ENCODE peak calls at places on chromosomes 5 and 9, in ten cellular contexts. T, K, O, X, R, G, Y, W, P and E are unnamed samples.

GRCh38 chr5:7802855-7803254 is 48.1 kb downstream of the CFAP90 start:
- DNase-seq in T (no peak), K (no peak), O (no peak), X (no peak), R (no peak), G (no peak), Y (peak), W (no peak), P (no peak), E (no peak)

GRCh38 chr5:151183451-151184245 is 26.1 kb upstream of the ANXA6 start:
- DNase-seq in T (no peak), K (no peak), O (peak), X (no peak), R (no peak), G (no peak), Y (no peak), W (no peak), P (peak), E (no peak)

GRCh38 chr9:135565636-135566035 is 4.1 kb downstream of the PAEP start:
- DNase-seq in T (no peak), K (no peak), O (no peak), X (no peak), R (no peak), G (no peak), Y (no peak), W (no peak), P (no peak), E (no peak)

GRCh38 chr5:10602031-10602806 is 38.3 kb downstream of the ANKRD33B start:
- DNase-seq in T (no peak), K (no peak), O (no peak), X (no peak), R (no peak), G (no peak), Y (no peak), W (no peak), P (no peak), E (no peak)

GRCh38 chr9:34573599-34574325 is 15.8 kb downstream of the CNTFR start:
- DNase-seq in T (no peak), K (no peak), O (no peak), X (no peak), R (no peak), G (no peak), Y (no peak), W (no peak), P (no peak), E (no peak)

GRCh38 chr9:125683486-125683885 is 23.5 kb downstream of the MAPKAP1 start:
- DNase-seq in T (no peak), K (no peak), O (no peak), X (no peak), R (no peak), G (no peak), Y (peak), W (no peak), P (no peak), E (no peak)

GRCh38 chr5:157668356-157668755 is 3.0 kb upstream of the C5orf52 start:
- DNase-seq in T (no peak), K (no peak), O (no peak), X (no peak), R (no peak), G (no peak), Y (no peak), W (no peak), P (no peak), E (no peak)

GRCh38 chr9:100322954-100323536 is 29.7 kb downstream of the TEX10 start:
- DNase-seq in T (no peak), K (no peak), O (no peak), X (no peak), R (no peak), G (peak), Y (peak), W (no peak), P (peak), E (no peak)

GRCh38 chr5:95731571-95732554 is 727 bp downstream of the RHOBTB3 start:
- DNase-seq in T (peak), K (peak), O (no peak), X (no peak), R (no peak), G (peak), Y (no peak), W (peak), P (peak), E (no peak)

GRCh38 chr5:158013939-158014338 is 155.0 kb upstream of the CLINT1 start:
- DNase-seq in T (no peak), K (no peak), O (no peak), X (no peak), R (no peak), G (peak), Y (no peak), W (no peak), P (peak), E (no peak)